ENCODE peak calls at places on chromosomes 3 and 15, in four cellular contexts. One of them, this sample, is unnamed.

GRCh38 chr3:88148651-88149050 is 1.1 kb upstream of the C3orf38 start:
- DNase-seq in A172: no peak
- DNase-seq in stimulated activated CD4-positive, alpha-beta T cell treated with anti-CD3 and anti-CD28 coated beads, TNF-alpha, amount 100 ng/mL, for 4 hours: no peak
- DNase-seq in WERI-Rb-1: no peak
- DNase-seq in this sample: no peak

GRCh38 chr3:81425198-81425868 is 336.1 kb downstream of the GBE1 start:
- DNase-seq in A172: peak; percentile 45
- DNase-seq in stimulated activated CD4-positive, alpha-beta T cell treated with anti-CD3 and anti-CD28 coated beads, TNF-alpha, amount 100 ng/mL, for 4 hours: no peak
- DNase-seq in WERI-Rb-1: no peak
- DNase-seq in this sample: no peak

GRCh38 chr3:16788440-16789057 is 96.2 kb upstream of the PLCL2 start:
- DNase-seq in A172: no peak
- DNase-seq in stimulated activated CD4-positive, alpha-beta T cell treated with anti-CD3 and anti-CD28 coated beads, TNF-alpha, amount 100 ng/mL, for 4 hours: no peak
- DNase-seq in WERI-Rb-1: no peak
- DNase-seq in this sample: no peak

GRCh38 chr15:33700695-33701303 is 267.5 kb upstream of the CHRM5 start:
- DNase-seq in A172: peak; percentile 68
- DNase-seq in stimulated activated CD4-positive, alpha-beta T cell treated with anti-CD3 and anti-CD28 coated beads, TNF-alpha, amount 100 ng/mL, for 4 hours: peak; percentile 22
- DNase-seq in WERI-Rb-1: peak; percentile 79
- DNase-seq in this sample: peak; percentile 69

GRCh38 chr3:129978123-129978522 is 3.6 kb downstream of the TRH start:
- DNase-seq in A172: no peak
- DNase-seq in stimulated activated CD4-positive, alpha-beta T cell treated with anti-CD3 and anti-CD28 coated beads, TNF-alpha, amount 100 ng/mL, for 4 hours: no peak
- DNase-seq in WERI-Rb-1: peak; percentile 57
- DNase-seq in this sample: no peak

GRCh38 chr3:112302061-112302830 is 8.2 kb upstream of the SLC9C1 start:
- DNase-seq in A172: no peak
- DNase-seq in stimulated activated CD4-positive, alpha-beta T cell treated with anti-CD3 and anti-CD28 coated beads, TNF-alpha, amount 100 ng/mL, for 4 hours: no peak
- DNase-seq in WERI-Rb-1: no peak
- DNase-seq in this sample: no peak

GRCh38 chr3:114887806-114888205 is 259.3 kb downstream of the ZBTB20 start:
- DNase-seq in A172: no peak
- DNase-seq in stimulated activated CD4-positive, alpha-beta T cell treated with anti-CD3 and anti-CD28 coated beads, TNF-alpha, amount 100 ng/mL, for 4 hours: no peak
- DNase-seq in WERI-Rb-1: no peak
- DNase-seq in this sample: no peak

GRCh38 chr15:37981781-37982180 is 47.3 kb downstream of the TMCO5A start:
- DNase-seq in A172: peak; percentile 30
- DNase-seq in stimulated activated CD4-positive, alpha-beta T cell treated with anti-CD3 and anti-CD28 coated beads, TNF-alpha, amount 100 ng/mL, for 4 hours: no peak
- DNase-seq in WERI-Rb-1: peak; percentile 14
- DNase-seq in this sample: no peak

GRCh38 chr3:157488144-157488543 is 15.1 kb downstream of the VEPH1 start:
- DNase-seq in A172: no peak
- DNase-seq in stimulated activated CD4-positive, alpha-beta T cell treated with anti-CD3 and anti-CD28 coated beads, TNF-alpha, amount 100 ng/mL, for 4 hours: no peak
- DNase-seq in WERI-Rb-1: no peak
- DNase-seq in this sample: no peak

GRCh38 chr3:135125171-135125801 is 330.2 kb downstream of the EPHB1 start:
- DNase-seq in A172: peak; percentile 22
- DNase-seq in stimulated activated CD4-positive, alpha-beta T cell treated with anti-CD3 and anti-CD28 coated beads, TNF-alpha, amount 100 ng/mL, for 4 hours: no peak
- DNase-seq in WERI-Rb-1: no peak
- DNase-seq in this sample: no peak

GRCh38 chr15:73482184-73482583 is 39.2 kb downstream of the REC114 start:
- DNase-seq in A172: no peak
- DNase-seq in stimulated activated CD4-positive, alpha-beta T cell treated with anti-CD3 and anti-CD28 coated beads, TNF-alpha, amount 100 ng/mL, for 4 hours: no peak
- DNase-seq in WERI-Rb-1: no peak
- DNase-seq in this sample: no peak

GRCh38 chr15:78048410-78048946 is 29.0 kb downstream of the TBC1D2B start:
- DNase-seq in A172: no peak
- DNase-seq in stimulated activated CD4-positive, alpha-beta T cell treated with anti-CD3 and anti-CD28 coated beads, TNF-alpha, amount 100 ng/mL, for 4 hours: no peak
- DNase-seq in WERI-Rb-1: no peak
- DNase-seq in this sample: no peak

GRCh38 chr15:66651198-66651597 is 50.8 kb upstream of the SMAD6 start:
- DNase-seq in A172: no peak
- DNase-seq in stimulated activated CD4-positive, alpha-beta T cell treated with anti-CD3 and anti-CD28 coated beads, TNF-alpha, amount 100 ng/mL, for 4 hours: no peak
- DNase-seq in WERI-Rb-1: no peak
- DNase-seq in this sample: no peak

GRCh38 chr3:50502225-50502583 is 1.2 kb downstream of the CACNA2D2 start:
- DNase-seq in A172: no peak
- DNase-seq in stimulated activated CD4-positive, alpha-beta T cell treated with anti-CD3 and anti-CD28 coated beads, TNF-alpha, amount 100 ng/mL, for 4 hours: no peak
- DNase-seq in WERI-Rb-1: no peak
- DNase-seq in this sample: no peak

GRCh38 chr15:96316953-96317629 is 13.4 kb upstream of the NR2F2 start:
- DNase-seq in A172: no peak
- DNase-seq in stimulated activated CD4-positive, alpha-beta T cell treated with anti-CD3 and anti-CD28 coated beads, TNF-alpha, amount 100 ng/mL, for 4 hours: no peak
- DNase-seq in WERI-Rb-1: no peak
- DNase-seq in this sample: no peak

GRCh38 chr3:112752092-112752512 is 94.6 kb downstream of the CD200R1L start:
- DNase-seq in A172: no peak
- DNase-seq in stimulated activated CD4-positive, alpha-beta T cell treated with anti-CD3 and anti-CD28 coated beads, TNF-alpha, amount 100 ng/mL, for 4 hours: no peak
- DNase-seq in WERI-Rb-1: no peak
- DNase-seq in this sample: no peak

GRCh38 chr15:92725171-92725570 is 69.6 kb upstream of the FAM174B start:
- DNase-seq in A172: no peak
- DNase-seq in stimulated activated CD4-positive, alpha-beta T cell treated with anti-CD3 and anti-CD28 coated beads, TNF-alpha, amount 100 ng/mL, for 4 hours: no peak
- DNase-seq in WERI-Rb-1: no peak
- DNase-seq in this sample: no peak

GRCh38 chr3:4531478-4532025 is 38.4 kb downstream of the ITPR1 start:
- DNase-seq in A172: peak; percentile 33
- DNase-seq in stimulated activated CD4-positive, alpha-beta T cell treated with anti-CD3 and anti-CD28 coated beads, TNF-alpha, amount 100 ng/mL, for 4 hours: no peak
- DNase-seq in WERI-Rb-1: no peak
- DNase-seq in this sample: no peak

GRCh38 chr15:34644061-34644460 is 60.6 kb upstream of the GOLGA8B start:
- DNase-seq in A172: peak; percentile 71
- DNase-seq in stimulated activated CD4-positive, alpha-beta T cell treated with anti-CD3 and anti-CD28 coated beads, TNF-alpha, amount 100 ng/mL, for 4 hours: no peak
- DNase-seq in WERI-Rb-1: no peak
- DNase-seq in this sample: no peak